ENCODE peak calls at places on chromosomes 4 and X, in six cellular contexts. Z, N, P, V, A and T are unnamed samples.

GRCh38 chr4:38660838-38661237 is 3.2 kb upstream of the KLF3 start:
- DNase-seq in P (no peak), Z (no peak), V (no peak), N (no peak), A (no peak), T (no peak)

GRCh38 chr4:6031831-6032230 is 13.6 kb upstream of the C4orf50 start:
- DNase-seq in N (no peak), Z (no peak), V (no peak), P (no peak), A (no peak), T (no peak)

GRCh38 chr4:26081795-26082498 is 167.9 kb downstream of the SMIM20 start:
- DNase-seq in P (peak), A (no peak), Z (peak), N (peak), V (no peak), T (no peak)

GRCh38 chr4:82802906-82803305 is 4.3 kb upstream of the SCD5 start:
- DNase-seq in P (no peak), N (no peak), V (no peak), Z (no peak), A (no peak), T (no peak)

GRCh38 chr4:165096776-165097175 is 15.9 kb downstream of the TMEM192 start:
- DNase-seq in Z (no peak), V (no peak), N (no peak), P (peak), A (no peak), T (no peak)

GRCh38 chrX:48043056-48043455 is 28.4 kb downstream of the ZNF630 start:
- DNase-seq in Z (no peak), A (peak), N (no peak), P (no peak), V (no peak), T (no peak)

GRCh38 chr4:142660728-142661127 is 185.4 kb downstream of the INPP4B start:
- DNase-seq in V (no peak), A (peak), N (no peak), Z (no peak), P (no peak), T (no peak)

GRCh38 chr4:158895797-158896442 is 127.1 kb downstream of the FNIP2 start:
- DNase-seq in N (no peak), V (no peak), A (peak), P (peak), Z (no peak), T (no peak)

GRCh38 chr4:122826596-122827257 is at the start of gene FGF2:
- DNase-seq in Z (peak), N (peak), P (peak), V (no peak), A (peak), T (no peak)

GRCh38 chrX:8988456-8988855 is 45.5 kb downstream of the FAM9B start:
- DNase-seq in Z (no peak), N (no peak), V (peak), A (no peak), P (peak), T (no peak)

GRCh38 chr4:26753642-26754041 is 107.0 kb upstream of the STIM2 start:
- DNase-seq in P (peak), Z (no peak), A (no peak), N (no peak), V (no peak), T (no peak)

GRCh38 chrX:69083361-69083760 is 81.9 kb downstream of the PJA1 start:
- DNase-seq in Z (no peak), N (no peak), P (no peak), V (no peak), A (no peak), T (no peak)

GRCh38 chr4:78162821-78163220 is 105.7 kb downstream of the FRAS1 start:
- DNase-seq in P (no peak), N (no peak), Z (no peak), V (no peak), A (no peak), T (no peak)

GRCh38 chrX:134601240-134601639 is 57.0 kb downstream of the PLAC1 start:
- DNase-seq in P (peak), V (no peak), A (no peak), N (no peak), Z (no peak), T (no peak)

GRCh38 chr4:109014593-109015412 is 251.9 kb upstream of the ETNPPL start:
- DNase-seq in V (no peak), A (no peak), Z (no peak), N (no peak), P (no peak), T (no peak)

GRCh38 chr4:13970349-13970748 is 342.8 kb upstream of the BOD1L1 start:
- DNase-seq in P (no peak), N (no peak), V (no peak), A (no peak), Z (no peak), T (no peak)

GRCh38 chr4:7339751-7340552 is 94.8 kb downstream of the PSAPL1 start:
- DNase-seq in A (no peak), Z (no peak), V (no peak), P (no peak), N (no peak), T (no peak)

GRCh38 chr4:45475490-45475889 is 648.4 kb downstream of the GABRG1 start:
- DNase-seq in A (no peak), N (no peak), V (no peak), P (no peak), Z (no peak), T (no peak)

GRCh38 chr4:76892601-76893000 is 5.3 kb downstream of the SOWAHB start:
- DNase-seq in Z (no peak), V (no peak), A (no peak), N (no peak), P (no peak), T (no peak)

GRCh38 chrX:141221611-141222010 is 20.7 kb downstream of the SPANXC start:
- DNase-seq in P (no peak), A (no peak), V (no peak), Z (no peak), N (no peak), T (no peak)

GRCh38 chrX:80812176-80812575 is 2.5 kb upstream of the BRWD3 start:
- DNase-seq in Z (no peak), P (no peak), V (peak), A (peak), N (peak), T (peak)

GRCh38 chr4:76830612-76831474 is 67.1 kb downstream of the SOWAHB start:
- DNase-seq in Z (no peak), A (peak), N (no peak), V (peak), P (peak), T (no peak)